ENCODE peak calls at places on chromosomes 11 and 22, in nine cellular contexts. D is mucosa of descending colon, I is psoas muscle, E is fibroblast of lung, Z is lower lobe of right lung, H is spleen, W is prostate gland, U is colonic mucosa, M is neural progenitor cell. J is an unnamed sample.
A peak's percentile ranks its signal among the peaks of the same experiment; 100 is the strongest.

GRCh38 chr11:31437742-31438435 is 68.2 kb downstream of the DNAJC24 start:
- DNase-seq in D (no peak), I (no peak), E (peak; percentile 18), Z (no peak), H (no peak), W (no peak), U (no peak), M (no peak), J (peak; percentile 41)

GRCh38 chr22:37167176-37167980 is 17.7 kb upstream of the IL2RB start:
- DNase-seq in D (peak; percentile 66), I (peak; percentile 41), E (no peak), Z (peak; percentile 30), H (peak; percentile 78), W (no peak), U (peak; percentile 77), M (no peak), J (no peak)

GRCh38 chr11:82960779-82961143 is 59.2 kb downstream of the DDIAS start:
- DNase-seq in D (no peak), I (no peak), E (no peak), Z (no peak), H (no peak), W (no peak), U (no peak), M (no peak), J (no peak)

GRCh38 chr11:13718394-13718793 is 49.9 kb downstream of the FAR1 start:
- DNase-seq in D (no peak), I (no peak), E (no peak), Z (no peak), H (no peak), W (no peak), U (no peak), M (no peak), J (no peak)

GRCh38 chr11:92828576-92828975 is 140.9 kb upstream of the MTNR1B start:
- DNase-seq in D (no peak), I (no peak), E (no peak), Z (no peak), H (no peak), W (no peak), U (no peak), M (peak; percentile 76), J (no peak)

GRCh38 chr11:94193288-94193687 is 64.6 kb downstream of the PANX1 start:
- DNase-seq in D (no peak), I (no peak), E (peak; percentile 77), Z (no peak), H (no peak), W (no peak), U (no peak), M (no peak), J (peak; percentile 91)

GRCh38 chr22:37661160-37661924 is 2.8 kb downstream of the PDXP start:
- DNase-seq in D (peak; percentile 39), I (no peak), E (peak; percentile 76), Z (no peak), H (no peak), W (no peak), U (no peak), M (peak; percentile 47), J (peak; percentile 76)

GRCh38 chr22:29040385-29041275 is 21.0 kb downstream of the C22orf31 start:
- DNase-seq in D (no peak), I (peak; percentile 68), E (peak; percentile 93), Z (no peak), H (no peak), W (peak; percentile 73), U (peak; percentile 76), M (peak; percentile 82), J (peak; percentile 91)

GRCh38 chr11:29019960-29020683 is 911.9 kb downstream of the METTL15 start:
- DNase-seq in D (no peak), I (no peak), E (peak; percentile 27), Z (no peak), H (no peak), W (no peak), U (no peak), M (peak; percentile 53), J (peak; percentile 30)

GRCh38 chr11:15688351-15688792 is 573.6 kb downstream of the INSC start:
- DNase-seq in D (no peak), I (peak; percentile 51), E (peak; percentile 45), Z (no peak), H (no peak), W (no peak), U (peak; percentile 15), M (no peak), J (peak; percentile 61)

GRCh38 chr11:38990139-38990538 is 2392.1 kb upstream of the RAG2 start:
- DNase-seq in D (no peak), I (no peak), E (no peak), Z (no peak), H (no peak), W (no peak), U (peak; percentile 33), M (no peak), J (no peak)

GRCh38 chr22:49063040-49063329 is 764.7 kb downstream of the BRD1 start:
- DNase-seq in D (no peak), I (peak; percentile 20), E (no peak), Z (no peak), H (no peak), W (no peak), U (no peak), M (no peak), J (no peak)

GRCh38 chr11:35619030-35619753 is 932 bp downstream of the FJX1 start:
- DNase-seq in D (peak; percentile 46), I (peak; percentile 59), E (peak; percentile 46), Z (peak; percentile 50), H (peak; percentile 74), W (no peak), U (peak; percentile 18), M (peak; percentile 75), J (peak; percentile 37)

DNA sequence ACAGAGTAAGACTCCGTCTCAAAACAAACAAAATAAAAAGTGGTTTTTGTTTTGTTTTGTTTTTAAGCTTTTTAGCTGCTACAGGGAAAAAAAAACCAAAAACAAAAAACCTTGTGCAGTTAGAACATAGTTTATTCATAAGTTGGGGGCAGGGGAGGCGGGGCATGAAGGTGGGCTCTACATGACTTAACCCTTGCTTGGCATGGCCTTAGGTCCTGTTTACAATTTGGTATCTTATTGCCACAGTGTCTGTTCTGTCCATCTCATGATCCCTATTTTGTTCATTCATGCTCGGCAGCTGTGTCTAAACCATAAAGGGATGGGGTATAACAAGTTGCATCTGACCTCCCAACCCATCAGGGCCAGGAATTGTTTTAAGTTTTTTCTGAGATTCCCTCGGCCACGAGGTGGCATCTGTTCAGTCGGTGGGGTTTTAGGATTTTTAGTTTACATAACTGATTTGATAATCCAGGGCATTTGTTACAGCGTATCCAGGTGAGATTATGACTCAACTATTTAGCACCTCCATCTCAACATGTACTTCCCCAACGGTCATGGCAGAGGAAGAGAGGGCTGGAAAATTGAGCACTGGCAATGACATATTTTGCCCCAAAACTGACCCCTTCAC is 6.9 kb downstream of the AP5B1 start:
- DNase-seq in D (no peak), I (no peak), E (no peak), Z (no peak), H (no peak), W (no peak), U (no peak), M (no peak), J (peak; percentile 21)
- TF ChIP-seq CTCF in D (no peak), I (no peak), E (no peak), Z (no peak), H (no peak), W (no peak), U (no peak), M (no peak), J (peak; percentile 45)

DNA sequence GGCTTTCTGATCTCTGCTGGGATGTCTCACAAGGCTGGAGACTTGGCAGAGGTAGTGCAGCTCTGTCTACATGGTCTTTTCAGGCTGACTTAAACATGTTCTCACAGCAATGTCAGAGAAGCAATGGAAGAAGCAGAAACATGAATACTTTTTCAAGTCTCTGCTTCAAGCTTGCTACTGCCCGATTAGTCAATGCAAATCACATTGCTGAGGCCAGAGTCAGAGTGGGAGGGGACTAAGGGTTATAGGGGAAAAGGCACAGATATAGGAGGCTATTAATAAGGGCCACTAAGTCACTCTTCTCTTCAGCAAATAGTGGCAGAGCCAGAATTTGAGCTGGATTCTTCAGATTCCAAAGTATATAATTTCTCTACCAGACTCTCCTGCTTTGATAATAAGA is 390.5 kb downstream of the TMEM135 start:
- DNase-seq in D (no peak), I (no peak), E (peak; percentile 1), Z (no peak), H (no peak), W (no peak), U (no peak), M (no peak), J (peak; percentile 22)
- H3K4me3 ChIP-seq in D (no peak overlapping the region), I (no peak overlapping the region), E (no peak overlapping the region), Z (no peak overlapping the region), H (no peak overlapping the region), W (no peak overlapping the region), U (no peak overlapping the region), M (no peak overlapping the region), J (no peak overlapping the region)

GRCh38 chr22:45867118-45867905 is 109.7 kb downstream of the WNT7B start:
- DNase-seq in D (no peak), I (peak; percentile 54), E (peak; percentile 23), Z (peak; percentile 63), H (peak; percentile 43), W (no peak), U (peak; percentile 16), M (peak; percentile 83), J (peak; percentile 25)
- TF ChIP-seq CTCF in D (no peak), I (peak; percentile 27), E (peak; percentile 15), Z (peak; percentile 33), H (no peak), W (peak; percentile 58), U (no peak), M (peak; percentile 46), J (no peak)

DNA sequence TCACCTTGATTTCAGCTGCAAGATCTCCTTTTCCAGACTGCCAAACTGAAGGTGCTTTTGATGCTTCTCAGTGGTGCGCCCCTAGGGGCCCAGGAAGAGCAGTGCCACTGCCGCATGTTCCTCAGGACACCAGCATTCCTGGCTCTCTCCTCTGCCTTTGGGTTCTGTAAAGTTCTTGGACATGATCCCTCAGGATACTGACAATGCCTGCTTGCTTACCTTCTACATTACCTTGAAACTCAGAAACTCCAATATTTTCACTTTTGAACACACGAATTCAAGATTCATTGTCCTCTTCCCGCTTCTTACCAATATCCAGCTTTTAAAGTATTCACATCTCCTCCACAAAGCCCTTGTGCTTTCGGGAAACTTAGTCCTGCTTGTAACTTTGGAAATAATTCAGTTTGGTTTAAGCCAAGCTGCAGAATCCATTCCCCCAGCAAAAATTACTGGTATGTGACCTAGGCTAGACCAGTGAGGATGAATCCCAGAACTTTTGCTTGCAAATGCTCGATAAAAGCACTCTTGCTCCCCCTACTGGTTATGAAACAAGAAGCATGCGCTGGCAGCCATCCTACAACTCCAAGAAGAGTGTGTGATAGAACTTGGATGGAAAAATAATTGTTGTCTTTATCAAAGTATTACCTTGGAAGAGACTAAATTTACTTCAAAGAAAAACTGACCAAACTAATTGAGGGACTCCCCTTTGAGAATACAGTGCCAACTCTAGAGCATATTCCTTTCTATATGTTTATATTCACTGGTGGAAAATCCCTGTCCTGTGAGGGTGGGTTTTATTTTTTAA is 16.5 kb upstream of the OR5B21 start:
- DNase-seq in D (no peak), I (peak; percentile 62), E (peak; percentile 87), Z (no peak), H (no peak), W (peak; percentile 49), U (peak; percentile 77), M (peak; percentile 85), J (peak; percentile 86)
- H3K4me3 ChIP-seq in D (no peak overlapping the region), I (no peak overlapping the region), E (peak overlapping the region; percentile 29), Z (no peak overlapping the region), H (no peak overlapping the region), W (no peak overlapping the region), U (no peak overlapping the region), M (peak overlapping the region; percentile 18), J (no peak overlapping the region)

J was measured in fibroblast of mammary gland.